ENCODE peak calls at places on chromosomes 13 and 19, in four cellular contexts. M, H, T and E are unnamed samples.

GRCh38 chr13:31674056-31674455 is 65.3 kb upstream of the RXFP2 start:
- DNase-seq in M (no peak), H (no peak), T (no peak), E (no peak)

GRCh38 chr13:109874444-109874920 is 88.1 kb upstream of the IRS2 start:
- DNase-seq in M (no peak), H (no peak), T (no peak), E (no peak)

GRCh38 chr13:111632906-111633305 is 312.5 kb downstream of the TEX29 start:
- DNase-seq in M (peak), H (no peak), T (no peak), E (no peak)

GRCh38 chr13:75783906-75784485 is 147.9 kb downstream of the LMO7 start:
- DNase-seq in M (no peak), H (no peak), T (no peak), E (no peak)

GRCh38 chr19:19554074-19555023 is 16.3 kb downstream of the CILP2 start:
- DNase-seq in M (peak), H (peak), T (no peak), E (no peak)

GRCh38 chr19:45306522-45307027 is 16.1 kb downstream of the CKM start:
- DNase-seq in M (peak), H (peak), T (no peak), E (no peak)

GRCh38 chr13:108427355-108427754 is 157.8 kb downstream of the TNFSF13B start:
- DNase-seq in M (no peak), H (peak), T (no peak), E (no peak)

GRCh38 chr13:50894042-50894441 is 15.5 kb upstream of the RNASEH2B start:
- DNase-seq in M (no peak), H (no peak), T (no peak), E (no peak)

GRCh38 chr19:33699754-33700407 is 78.1 kb downstream of the CHST8 start:
- DNase-seq in M (no peak), H (no peak), T (no peak), E (no peak)
- TF ChIP-seq TCF7 in M (no peak), H (no peak), T (no peak), E (no peak)

GRCh38 chr13:45180303-45180702 is 20.5 kb downstream of the KCTD4 start:
- DNase-seq in M (no peak), H (no peak), T (no peak), E (no peak)

GRCh38 chr13:45174478-45174877 is 26.4 kb downstream of the KCTD4 start:
- DNase-seq in M (no peak), H (no peak), T (no peak), E (no peak)

GRCh38 chr13:45178349-45179142 is 22.3 kb downstream of the KCTD4 start:
- DNase-seq in M (no peak), H (peak), T (peak), E (no peak)

GRCh38 chr13:45180713-45181601 is 19.9 kb downstream of the KCTD4 start:
- DNase-seq in M (no peak), H (no peak), T (no peak), E (no peak)

GRCh38 chr13:45179428-45179827 is 21.4 kb downstream of the KCTD4 start:
- DNase-seq in M (no peak), H (no peak), T (peak), E (no peak)
- TF ChIP-seq TCF7 in M (no peak), H (no peak), T (no peak), E (no peak)

GRCh38 chr13:46982856-46983582 is 86.2 kb upstream of the HTR2A start:
- DNase-seq in M (no peak), H (no peak), T (no peak), E (peak)
- TF ChIP-seq TCF7 in M (no peak), H (no peak), T (no peak), E (peak)

GRCh38 chr13:49690990-49691886 is at the start of gene EBPL:
- DNase-seq in M (peak), H (peak), T (peak), E (peak)

GRCh38 chr13:49693191-49693733 is 2.0 kb upstream of the EBPL start:
- DNase-seq in M (no peak), H (no peak), T (no peak), E (no peak)

GRCh38 chr13:49693877-49694276 is 2.6 kb upstream of the EBPL start:
- DNase-seq in M (no peak), H (no peak), T (no peak), E (no peak)

GRCh38 chr13:49694446-49694845 is 3.2 kb upstream of the EBPL start:
- DNase-seq in M (no peak), H (no peak), T (no peak), E (no peak)

DNA sequence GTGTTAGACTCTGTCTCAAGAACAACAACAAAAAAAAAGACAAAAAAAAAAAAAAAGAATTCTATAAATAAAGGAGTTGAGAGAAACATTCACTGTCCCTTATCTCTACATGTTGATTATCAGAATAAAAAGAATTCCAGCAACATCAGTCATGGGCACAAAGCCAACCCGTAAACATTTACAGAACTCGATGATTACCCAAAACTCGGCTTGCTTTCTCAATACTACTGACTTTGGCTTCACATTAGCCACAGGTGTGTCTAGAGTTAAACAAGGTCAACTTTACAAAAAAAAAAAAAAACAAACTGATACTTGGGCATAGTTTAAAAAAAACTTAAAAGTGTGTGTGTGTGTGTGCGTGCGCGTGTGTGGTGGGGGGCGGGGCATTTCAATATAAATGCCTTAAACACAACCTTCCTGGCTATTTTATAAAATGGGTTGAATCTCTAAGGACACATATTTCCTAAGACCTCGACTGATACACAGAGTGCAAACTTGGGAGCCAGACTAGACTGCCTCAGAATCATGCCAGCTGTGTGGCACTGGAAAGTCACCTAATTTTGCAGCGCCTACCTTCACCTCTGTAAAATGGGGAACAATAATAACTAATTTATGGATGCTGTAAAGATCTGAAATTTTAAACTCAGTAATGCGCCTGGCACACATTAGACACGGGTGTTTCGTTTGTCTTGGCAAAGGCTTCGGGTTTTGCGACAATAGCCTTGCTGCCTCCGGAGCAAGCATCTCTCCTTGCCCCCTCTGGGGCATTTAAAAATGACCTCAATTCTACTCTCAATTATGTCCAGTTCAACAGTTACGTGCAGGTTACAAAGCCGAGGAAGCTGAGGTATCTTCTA is 925 bp downstream of the EBPL start:
- DNase-seq in M (no peak), H (peak), T (peak), E (no peak)
- TF ChIP-seq TCF7 in M (no peak), H (no peak), T (peak), E (no peak)

DNA sequence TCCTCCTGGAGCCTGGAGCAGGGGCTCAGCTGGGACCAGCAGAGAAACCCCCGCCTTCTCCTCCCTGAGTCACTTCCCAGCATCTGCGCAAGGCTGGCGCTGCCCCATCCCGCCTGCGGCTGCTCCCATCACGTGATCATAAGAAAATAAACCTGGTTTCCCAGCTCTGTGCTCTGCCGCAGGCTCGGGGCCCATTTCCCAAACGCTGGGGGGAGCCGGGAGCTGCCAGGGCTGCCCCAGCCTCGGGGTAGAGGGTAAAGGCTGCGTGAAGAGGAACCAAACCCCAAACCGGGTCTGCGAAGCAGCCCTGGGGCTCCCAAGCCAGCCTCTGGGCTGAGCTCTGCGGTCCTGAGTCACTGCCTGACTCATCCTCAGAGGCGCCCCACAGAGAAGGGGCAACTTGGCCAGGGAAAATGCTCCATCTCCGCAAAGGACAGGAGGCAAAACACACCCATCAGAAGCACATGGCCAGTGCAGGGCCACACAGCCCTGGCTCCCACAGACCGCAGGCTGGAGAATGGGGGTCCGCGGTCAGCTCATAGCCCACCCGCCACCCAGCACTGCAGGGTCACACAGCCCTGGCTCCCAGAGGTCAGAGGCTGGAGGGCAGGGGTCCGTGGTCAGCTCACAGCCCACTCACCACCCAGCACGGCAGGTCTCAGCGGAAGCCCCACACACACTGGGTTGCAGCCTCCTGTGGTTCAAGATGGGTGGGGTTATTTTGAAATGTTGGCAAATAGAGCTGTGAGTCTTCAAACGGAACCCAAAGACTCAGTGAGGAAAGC is 67.1 kb downstream of the RASA3 start:
- DNase-seq in M (peak), H (peak), T (peak), E (no peak)
- TF ChIP-seq TCF7 in M (no peak), H (no peak), T (no peak), E (no peak)

DNA sequence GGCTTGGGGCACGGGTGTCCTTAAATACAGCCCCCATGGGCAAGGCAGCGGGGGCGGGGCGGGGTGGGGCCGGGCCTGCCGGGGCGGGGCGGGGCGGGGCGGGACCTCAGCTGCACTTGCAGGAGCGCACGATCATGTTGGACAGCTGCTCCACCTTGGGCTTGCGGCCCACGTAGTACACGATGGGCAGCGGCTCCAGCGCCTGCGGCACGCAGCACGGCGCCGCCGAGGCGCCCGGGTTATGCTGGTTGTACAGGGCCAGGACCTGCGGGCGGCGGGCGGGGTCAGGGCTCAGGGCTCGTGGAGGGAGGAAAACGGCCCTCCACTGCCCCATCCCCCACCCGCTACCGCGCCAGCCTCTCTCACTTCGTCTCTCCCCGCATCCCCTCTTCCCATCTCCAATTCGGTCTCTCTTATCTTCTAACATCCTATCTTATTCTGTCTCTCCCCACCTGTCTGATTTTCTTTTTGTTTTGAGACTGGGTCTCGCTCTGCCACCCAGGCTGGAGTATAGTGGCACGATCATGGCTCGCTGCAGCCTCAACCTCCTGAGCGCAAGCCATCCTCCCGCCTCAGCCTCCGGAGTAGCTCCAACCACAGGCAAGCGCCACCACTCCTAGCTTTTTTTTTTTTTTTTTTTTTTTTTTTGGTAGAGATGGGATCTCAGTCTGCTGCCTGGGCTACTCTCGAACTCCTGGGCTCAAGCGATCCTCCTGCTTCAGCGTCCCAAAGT is 21.1 kb downstream of the CCDC97 start:
- DNase-seq in M (peak), H (no peak), T (no peak), E (no peak)
- TF ChIP-seq TCF7 in M (no peak), H (no peak), T (no peak), E (no peak)

GRCh38 chr19:11261902-11262839 is at the start of gene DOCK6:
- DNase-seq in M (peak), H (peak), T (no peak), E (no peak)
- TF ChIP-seq TCF7 in M (no peak), H (no peak), T (no peak), E (no peak)

GRCh38 chr19:2812414-2813234 is 7.0 kb upstream of the ZNF554 start:
- DNase-seq in M (no peak), H (no peak), T (no peak), E (no peak)
- TF ChIP-seq TCF7 in M (no peak), H (no peak), T (no peak), E (no peak)

GRCh38 chr13:76884571-76885202 is 1.5 kb downstream of the KCTD12 start:
- DNase-seq in M (no peak), H (peak), T (no peak), E (no peak)
- TF ChIP-seq TCF7 in M (no peak), H (no peak), T (no peak), E (no peak)